ENCODE peak calls at places on chromosomes 2 and 18, in seven cellular contexts. One of them, this sample, is unnamed. For H3K4me1, the result is how much of the 10 kb centered on the place peaks cover.

GRCh38 chr18:33583901-33584300 is 5.9 kb downstream of the ASXL3 start:
- DNase-seq in mammary epithelial cell: no peak
- DNase-seq in PC-3: no peak
- DNase-seq in HepG2: no peak
- DNase-seq in tibial artery: no peak
- DNase-seq in thoracic aorta: no peak
- DNase-seq in stomach: no peak
- DNase-seq in this sample: no peak

GRCh38 chr18:66560092-66560491 is 43.8 kb downstream of the CDH19 start:
- DNase-seq in tibial artery: no peak
- DNase-seq in PC-3: peak
- DNase-seq in mammary epithelial cell: peak
- DNase-seq in HepG2: peak
- DNase-seq in thoracic aorta: no peak
- DNase-seq in stomach: no peak
- DNase-seq in this sample: no peak

GRCh38 chr2:72112421-72112820 is 35.2 kb downstream of the CYP26B1 start:
- DNase-seq in tibial artery: no peak
- DNase-seq in stomach: no peak
- DNase-seq in PC-3: peak
- DNase-seq in thoracic aorta: no peak
- DNase-seq in HepG2: no peak
- DNase-seq in mammary epithelial cell: peak
- DNase-seq in this sample: no peak

GRCh38 chr2:27855476-27855875 is 34.7 kb downstream of the RBKS start:
- DNase-seq in PC-3: peak
- DNase-seq in tibial artery: no peak
- DNase-seq in HepG2: no peak
- DNase-seq in stomach: no peak
- DNase-seq in mammary epithelial cell: peak
- DNase-seq in thoracic aorta: no peak
- DNase-seq in this sample: no peak

GRCh38 chr2:235382091-235383000 is 111.5 kb upstream of the AGAP1 start:
- DNase-seq in thoracic aorta: no peak
- DNase-seq in PC-3: no peak
- DNase-seq in tibial artery: no peak
- DNase-seq in mammary epithelial cell: no peak
- DNase-seq in stomach: no peak
- DNase-seq in HepG2: no peak
- DNase-seq in this sample: no peak

GRCh38 chr2:37779123-37779522 is 107.7 kb upstream of the CDC42EP3 start:
- DNase-seq in mammary epithelial cell: no peak
- DNase-seq in thoracic aorta: no peak
- DNase-seq in PC-3: no peak
- DNase-seq in HepG2: no peak
- DNase-seq in tibial artery: no peak
- DNase-seq in stomach: no peak
- DNase-seq in this sample: no peak

GRCh38 chr18:21803495-21803894 is 62.9 kb downstream of the MIB1 start:
- DNase-seq in PC-3: no peak
- DNase-seq in stomach: no peak
- DNase-seq in thoracic aorta: no peak
- DNase-seq in HepG2: peak
- DNase-seq in tibial artery: no peak
- DNase-seq in mammary epithelial cell: peak
- DNase-seq in this sample: no peak

GRCh38 chr2:173750332-173750731 is 214.8 kb downstream of the SP3 start:
- DNase-seq in tibial artery: no peak
- DNase-seq in stomach: no peak
- DNase-seq in HepG2: no peak
- DNase-seq in mammary epithelial cell: no peak
- DNase-seq in thoracic aorta: no peak
- DNase-seq in PC-3: no peak
- DNase-seq in this sample: no peak

GRCh38 chr2:143246815-143247744 is 117.9 kb downstream of the ARHGAP15 start:
- DNase-seq in thoracic aorta: no peak
- DNase-seq in PC-3: no peak
- DNase-seq in HepG2: no peak
- DNase-seq in stomach: no peak
- DNase-seq in mammary epithelial cell: no peak
- DNase-seq in tibial artery: no peak
- DNase-seq in this sample: peak

GRCh38 chr18:23721711-23722479 is 32.6 kb downstream of the LAMA3 start:
- DNase-seq in mammary epithelial cell: no peak
- DNase-seq in thoracic aorta: no peak
- DNase-seq in HepG2: no peak
- DNase-seq in stomach: no peak
- DNase-seq in tibial artery: no peak
- DNase-seq in PC-3: no peak
- DNase-seq in this sample: no peak

GRCh38 chr2:231218356-231218755 is 19.9 kb downstream of the ARMC9 start:
- DNase-seq in HepG2: no peak
- DNase-seq in thoracic aorta: no peak
- DNase-seq in PC-3: no peak
- DNase-seq in mammary epithelial cell: no peak
- DNase-seq in stomach: no peak
- DNase-seq in tibial artery: no peak
- DNase-seq in this sample: no peak

GRCh38 chr2:226699321-226699720 is 100.3 kb downstream of the IRS1 start:
- DNase-seq in HepG2: no peak
- DNase-seq in thoracic aorta: no peak
- DNase-seq in stomach: no peak
- DNase-seq in tibial artery: peak
- DNase-seq in PC-3: no peak
- DNase-seq in mammary epithelial cell: no peak
- DNase-seq in this sample: no peak

GRCh38 chr2:219308142-219309093 is 783 bp downstream of the PTPRN start:
- DNase-seq in thoracic aorta: no peak
- DNase-seq in stomach: peak
- DNase-seq in tibial artery: no peak
- DNase-seq in HepG2: peak
- DNase-seq in PC-3: peak
- DNase-seq in mammary epithelial cell: peak
- DNase-seq in this sample: peak

GRCh38 chr2:180324191-180324590 is 317.1 kb upstream of the CWC22 start:
- DNase-seq in stomach: no peak
- DNase-seq in thoracic aorta: no peak
- DNase-seq in HepG2: no peak
- DNase-seq in mammary epithelial cell: peak
- DNase-seq in PC-3: no peak
- DNase-seq in tibial artery: no peak
- DNase-seq in this sample: no peak

GRCh38 chr2:149733936-149734685 is 146.5 kb upstream of the MMADHC start:
- DNase-seq in stomach: no peak
- DNase-seq in thoracic aorta: no peak
- DNase-seq in HepG2: no peak
- DNase-seq in mammary epithelial cell: peak
- DNase-seq in PC-3: peak
- DNase-seq in tibial artery: no peak
- DNase-seq in this sample: no peak

GRCh38 chr2:234147335-234147861 is 96.9 kb downstream of the SPP2 start:
- DNase-seq in thoracic aorta: no peak
- DNase-seq in HepG2: no peak
- DNase-seq in tibial artery: no peak
- DNase-seq in stomach: no peak
- DNase-seq in PC-3: no peak
- DNase-seq in mammary epithelial cell: no peak
- DNase-seq in this sample: no peak

GRCh38 chr18:13264091-13264777 is 45.7 kb downstream of the LDLRAD4 start:
- DNase-seq in stomach: no peak
- DNase-seq in tibial artery: no peak
- DNase-seq in HepG2: no peak
- DNase-seq in mammary epithelial cell: no peak
- DNase-seq in PC-3: no peak
- DNase-seq in thoracic aorta: no peak
- DNase-seq in this sample: no peak

GRCh38 chr2:102717308-102718018 is 44.4 kb upstream of the TMEM182 start:
- DNase-seq in tibial artery: peak
- DNase-seq in thoracic aorta: no peak
- DNase-seq in PC-3: peak
- DNase-seq in stomach: no peak
- DNase-seq in HepG2: no peak
- DNase-seq in mammary epithelial cell: no peak
- DNase-seq in this sample: no peak

GRCh38 chr18:22293417-22293816 is 124.0 kb downstream of the GATA6 start:
- DNase-seq in stomach: no peak
- DNase-seq in thoracic aorta: no peak
- DNase-seq in PC-3: no peak
- DNase-seq in mammary epithelial cell: no peak
- DNase-seq in HepG2: no peak
- DNase-seq in tibial artery: no peak
- DNase-seq in this sample: no peak

GRCh38 chr2:176213406-176213805 is 24.9 kb downstream of the HOXD1 start:
- DNase-seq in HepG2: no peak
- DNase-seq in PC-3: no peak
- DNase-seq in stomach: no peak
- DNase-seq in thoracic aorta: no peak
- DNase-seq in mammary epithelial cell: no peak
- DNase-seq in tibial artery: no peak
- DNase-seq in this sample: no peak

GRCh38 chr18:47215554-47216138 is 35.8 kb downstream of the SKOR2 start:
- DNase-seq in stomach: no peak
- DNase-seq in tibial artery: no peak
- DNase-seq in HepG2: peak
- DNase-seq in thoracic aorta: no peak
- DNase-seq in mammary epithelial cell: peak
- DNase-seq in PC-3: peak
- DNase-seq in this sample: no peak

GRCh38 chr2:136117391-136117841 is 533 bp downstream of the CXCR4 start:
- DNase-seq in PC-3: peak
- DNase-seq in tibial artery: no peak
- DNase-seq in mammary epithelial cell: peak
- DNase-seq in HepG2: no peak
- DNase-seq in stomach: peak
- DNase-seq in thoracic aorta: no peak
- DNase-seq in this sample: no peak

GRCh38 chr2:190802133-190802532 is 78.5 kb upstream of the GLS start:
- DNase-seq in thoracic aorta: no peak
- DNase-seq in PC-3: no peak
- DNase-seq in mammary epithelial cell: no peak
- DNase-seq in HepG2: no peak
- DNase-seq in tibial artery: no peak
- DNase-seq in stomach: no peak
- DNase-seq in this sample: no peak

GRCh38 chr2:64217198-64217869 is 73.1 kb upstream of the PELI1 start:
- DNase-seq in mammary epithelial cell: no peak
- DNase-seq in HepG2: no peak
- DNase-seq in PC-3: no peak
- DNase-seq in stomach: no peak
- DNase-seq in tibial artery: no peak
- DNase-seq in thoracic aorta: no peak
- DNase-seq in this sample: no peak

GRCh38 chr2:64214281-64215115 is 70.3 kb upstream of the PELI1 start:
- DNase-seq in PC-3: no peak
- DNase-seq in tibial artery: no peak
- DNase-seq in mammary epithelial cell: peak
- DNase-seq in thoracic aorta: no peak
- DNase-seq in HepG2: no peak
- DNase-seq in stomach: no peak
- DNase-seq in this sample: no peak

GRCh38 chr2:64220906-64221659 is 76.9 kb upstream of the PELI1 start:
- DNase-seq in stomach: no peak
- DNase-seq in HepG2: no peak
- DNase-seq in mammary epithelial cell: no peak
- DNase-seq in tibial artery: no peak
- DNase-seq in PC-3: no peak
- DNase-seq in thoracic aorta: no peak
- DNase-seq in this sample: no peak

GRCh38 chr2:64220285-64220684 is 76.1 kb upstream of the PELI1 start:
- DNase-seq in HepG2: no peak
- DNase-seq in mammary epithelial cell: no peak
- DNase-seq in tibial artery: no peak
- DNase-seq in thoracic aorta: no peak
- DNase-seq in stomach: no peak
- DNase-seq in PC-3: no peak
- DNase-seq in this sample: no peak

DNA sequence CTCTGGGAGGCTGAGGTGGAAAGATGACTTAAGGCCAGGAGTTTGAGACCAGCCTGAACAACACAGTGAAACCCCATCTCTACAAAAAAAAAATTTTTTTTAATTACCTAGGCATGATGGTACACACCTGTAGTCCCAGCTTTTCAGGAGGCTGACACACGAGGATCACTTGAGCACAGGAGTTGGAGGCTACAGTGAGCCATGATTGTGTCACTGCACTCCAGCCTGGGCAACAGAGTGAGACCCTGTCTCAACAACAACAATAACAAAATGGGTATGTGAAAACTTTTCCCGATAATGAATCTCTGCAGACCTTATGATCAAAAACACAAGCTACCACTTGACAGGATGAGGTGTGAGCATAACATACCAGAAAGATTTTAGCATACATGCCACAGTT is 73.9 kb upstream of the PELI1 start:
- DNase-seq in mammary epithelial cell: no peak
- DNase-seq in thoracic aorta: no peak
- DNase-seq in PC-3: no peak
- DNase-seq in HepG2: no peak
- DNase-seq in tibial artery: no peak
- DNase-seq in stomach: no peak
- DNase-seq in this sample: no peak
- H3K4me1 ChIP-seq in mammary epithelial cell: under half
- H3K4me1 ChIP-seq in thoracic aorta: under half
- H3K4me1 ChIP-seq in PC-3: under half
- H3K4me1 ChIP-seq in HepG2: under half
- H3K4me1 ChIP-seq in tibial artery: under half
- H3K4me1 ChIP-seq in stomach: under half
- H3K4me1 ChIP-seq in this sample: under half

DNA sequence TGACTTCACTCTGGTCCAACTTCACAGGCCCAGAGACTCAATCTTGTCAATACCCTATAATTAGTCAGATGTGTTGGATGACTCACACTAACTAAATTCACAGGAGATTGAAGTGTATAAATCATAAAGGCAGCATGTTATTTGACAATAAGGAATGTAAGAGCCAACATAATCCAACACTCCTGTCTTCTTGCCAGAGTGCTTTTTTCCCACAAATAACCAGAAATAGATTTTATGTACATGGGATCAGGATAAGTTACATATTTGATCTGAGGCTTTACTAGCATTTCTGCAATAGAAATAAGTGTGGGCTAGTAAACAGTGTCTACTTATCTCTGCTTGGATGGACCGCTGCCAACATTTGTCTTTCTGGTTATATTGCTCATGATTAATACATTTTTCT is 42.2 kb upstream of the ZSWIM2 start:
- DNase-seq in PC-3: peak
- DNase-seq in mammary epithelial cell: peak
- DNase-seq in stomach: no peak
- DNase-seq in tibial artery: no peak
- DNase-seq in HepG2: no peak
- DNase-seq in thoracic aorta: no peak
- DNase-seq in this sample: no peak
- TF ChIP-seq CTCF in PC-3: no peak
- TF ChIP-seq CTCF in mammary epithelial cell: no peak
- TF ChIP-seq CTCF in stomach: no peak
- TF ChIP-seq CTCF in tibial artery: no peak
- TF ChIP-seq CTCF in HepG2: no peak
- TF ChIP-seq CTCF in thoracic aorta: no peak
- TF ChIP-seq CTCF in this sample: no peak

GRCh38 chr2:42877532-42877931 is 85.1 kb upstream of the HAAO start:
- DNase-seq in stomach: no peak
- DNase-seq in PC-3: no peak
- DNase-seq in mammary epithelial cell: no peak
- DNase-seq in thoracic aorta: no peak
- DNase-seq in tibial artery: no peak
- DNase-seq in HepG2: no peak
- DNase-seq in this sample: no peak
- H3K4me1 ChIP-seq in stomach: half or more
- H3K4me1 ChIP-seq in PC-3: under half
- H3K4me1 ChIP-seq in mammary epithelial cell: under half
- H3K4me1 ChIP-seq in thoracic aorta: half or more
- H3K4me1 ChIP-seq in tibial artery: under half
- H3K4me1 ChIP-seq in HepG2: under half
- H3K4me1 ChIP-seq in this sample: under half

GRCh38 chr18:58225101-58225500 is 181.1 kb downstream of the NEDD4L start:
- DNase-seq in tibial artery: no peak
- DNase-seq in HepG2: no peak
- DNase-seq in mammary epithelial cell: peak
- DNase-seq in thoracic aorta: no peak
- DNase-seq in PC-3: peak
- DNase-seq in stomach: no peak
- DNase-seq in this sample: no peak
- TF ChIP-seq CTCF in tibial artery: no peak
- TF ChIP-seq CTCF in HepG2: no peak
- TF ChIP-seq CTCF in mammary epithelial cell: no peak
- TF ChIP-seq CTCF in thoracic aorta: no peak
- TF ChIP-seq CTCF in PC-3: no peak
- TF ChIP-seq CTCF in stomach: no peak
- TF ChIP-seq CTCF in this sample: no peak